ENCODE peak calls at places on chromosomes 2 and 18, in ten cellular contexts. P is left kidney; D is NCI-H226; Q is stimulated activated naive B cell treated with anti-CD40 and anti-IgM and Interleukin-4, amounts not matched to agents 10 μg/mL and 1 μg/mL and 100 μg/mL, for 72 hours; N is RPMI7951; R is BJ; A is Caco-2; H is stimulated activated naive CD4-positive, alpha-beta T cell; O is AG09309; V is progenitor cell of endocrine pancreas. F is an unnamed sample.

GRCh38 chr2:40658917-40659316 is 207.0 kb upstream of the SLC8A1 start:
- DNase-seq in V (peak; percentile 20), N (peak; percentile 22), R (no peak), H (no peak), A (no peak), P (peak; percentile 86), D (peak; percentile 21), Q (no peak), O (no peak), F (no peak)

GRCh38 chr2:98875081-98875728 is 60.8 kb downstream of the CRACDL start:
- DNase-seq in Q (no peak), O (no peak), R (no peak), P (peak; percentile 25), H (no peak), D (no peak), V (no peak), N (no peak), A (no peak), F (no peak)

GRCh38 chr2:12273111-12273510 is 443.6 kb upstream of the TRIB2 start:
- DNase-seq in D (no peak), P (no peak), A (no peak), R (no peak), H (no peak), Q (no peak), N (no peak), V (no peak), O (no peak), F (no peak)

GRCh38 chr2:12303181-12304030 is 413.3 kb upstream of the TRIB2 start:
- DNase-seq in H (no peak), A (no peak), V (no peak), P (peak; percentile 67), D (peak; percentile 74), O (peak; percentile 82), Q (no peak), R (no peak), N (peak; percentile 100), F (no peak)

GRCh38 chr2:173749315-173749714 is 215.9 kb downstream of the SP3 start:
- DNase-seq in R (no peak), H (no peak), V (no peak), O (peak; percentile 32), Q (no peak), A (no peak), P (peak; percentile 76), D (peak; percentile 24), N (peak; percentile 51), F (peak; percentile 19)

GRCh38 chr2:208025814-208026184 is 472 bp upstream of the PLEKHM3 start:
- DNase-seq in D (no peak), P (peak; percentile 50), H (peak; percentile 17), Q (no peak), N (peak; percentile 36), O (no peak), V (no peak), R (no peak), A (no peak), F (no peak)

GRCh38 chr18:34710430-34711386 is 610 bp downstream of the DTNA start:
- DNase-seq in Q (no peak), H (no peak), A (no peak), D (no peak), V (no peak), O (peak; percentile 66), N (peak; percentile 36), P (peak; percentile 91), R (peak; percentile 20), F (no peak)

GRCh38 chr18:48076461-48076860 is 146.0 kb upstream of the SMAD2 start:
- DNase-seq in R (no peak), A (no peak), P (no peak), V (no peak), O (no peak), H (no peak), Q (no peak), N (no peak), D (no peak), F (no peak)

GRCh38 chr2:67641709-67642397 is 244.7 kb downstream of the ETAA1 start:
- DNase-seq in P (peak; percentile 35), A (no peak), R (no peak), H (no peak), Q (no peak), O (no peak), N (no peak), V (no peak), D (peak; percentile 32), F (no peak)

GRCh38 chr18:22488554-22488953 is 70.8 kb upstream of the CTAGE1 start:
- DNase-seq in P (no peak), Q (no peak), O (no peak), D (no peak), A (no peak), R (no peak), H (no peak), N (no peak), V (no peak), F (no peak)

GRCh38 chr2:170252414-170252813 is 74.5 kb downstream of the MYO3B start:
- DNase-seq in A (no peak), O (no peak), P (no peak), N (no peak), V (no peak), D (no peak), Q (no peak), H (no peak), R (no peak), F (no peak)

GRCh38 chr2:236545248-236545658 is 24.4 kb upstream of the ACKR3 start:
- DNase-seq in Q (no peak), H (no peak), N (no peak), O (no peak), V (no peak), D (no peak), R (no peak), A (no peak), P (no peak), F (no peak)

GRCh38 chr2:164151518-164151917 is 415.7 kb upstream of the FIGN start:
- DNase-seq in Q (no peak), A (no peak), N (peak; percentile 25), R (no peak), O (no peak), P (no peak), D (peak; percentile 28), V (no peak), H (no peak), F (peak; percentile 60)

GRCh38 chr2:121075641-121076500 is 209.1 kb downstream of the TFCP2L1 start:
- DNase-seq in N (peak; percentile 26), P (peak; percentile 41), Q (no peak), V (no peak), R (no peak), D (peak; percentile 37), H (no peak), A (peak; percentile 49), O (no peak), F (no peak)

GRCh38 chr2:65313954-65314256 is 86.3 kb downstream of the ACTR2 start:
- DNase-seq in O (no peak), N (no peak), A (no peak), H (no peak), V (no peak), R (no peak), Q (no peak), P (no peak), D (no peak), F (no peak)

GRCh38 chr2:96241901-96242611 is 23.7 kb downstream of the TMEM127 start:
- DNase-seq in O (peak; percentile 86), N (peak; percentile 88), P (no peak), A (no peak), D (peak; percentile 92), V (no peak), H (no peak), R (peak; percentile 76), Q (peak; percentile 67), F (no peak)

GRCh38 chr2:24259316-24259715 is 84.5 kb downstream of the FAM228A start:
- DNase-seq in N (no peak), O (no peak), D (no peak), R (no peak), A (no peak), Q (no peak), V (no peak), H (no peak), P (no peak), F (no peak)

GRCh38 chr2:46849741-46850474 is 65.7 kb downstream of the MCFD2 start:
- DNase-seq in Q (no peak), H (no peak), P (peak; percentile 63), D (peak; percentile 84), O (no peak), A (no peak), R (no peak), N (no peak), V (no peak), F (no peak)

F was measured in NCI-H460.